ENCODE peak calls at places on chromosomes 3 and 15, in seven cellular contexts. E is mesenchymal stem cell, N is H9, S is H1, C is IMR-90, G is neuronal stem cell, H is trophoblast cell. L is an unnamed sample.

GRCh38 chr15:74400313-74400850 is 32.9 kb upstream of the CYP11A1 start:
- DNase-seq in E (no peak), N (no peak), S (no peak), C (no peak), G (no peak), H (no peak), L (no peak)

GRCh38 chr3:10365791-10366190 is 44.9 kb upstream of the SEC13 start:
- DNase-seq in E (peak; percentile 62), N (no peak), S (no peak), C (peak; percentile 82), G (no peak), H (no peak), L (no peak)

GRCh38 chr3:13161021-13161759 is 88.0 kb upstream of the IQSEC1 start:
- DNase-seq in E (no peak), N (peak; percentile 45), S (no peak), C (no peak), G (no peak), H (no peak), L (peak; percentile 63)

GRCh38 chr15:25862469-25863066 is 559 bp downstream of the ATP10A start:
- DNase-seq in E (no peak), N (peak; percentile 51), S (no peak), C (no peak), G (no peak), H (no peak), L (peak; percentile 41)

GRCh38 chr15:73575636-73576247 is 57.4 kb downstream of the NPTN start:
- DNase-seq in E (no peak), N (no peak), S (no peak), C (peak; percentile 58), G (no peak), H (no peak), L (no peak)

GRCh38 chr3:172341482-172342059 is 106.7 kb downstream of the GHSR start:
- DNase-seq in E (peak; percentile 74), N (no peak), S (no peak), C (peak; percentile 70), G (peak; percentile 29), H (peak; percentile 33), L (peak; percentile 69)

GRCh38 chr15:73522011-73522410 is 79.0 kb downstream of the REC114 start:
- DNase-seq in E (no peak), N (no peak), S (no peak), C (no peak), G (no peak), H (no peak), L (no peak)

GRCh38 chr15:93252780-93253179 is 163.8 kb upstream of the RGMA start:
- DNase-seq in E (no peak), N (no peak), S (no peak), C (no peak), G (no peak), H (no peak), L (no peak)

GRCh38 chr15:64754663-64755426 is 20.5 kb downstream of the RBPMS2 start:
- DNase-seq in E (no peak), N (no peak), S (no peak), C (no peak), G (no peak), H (no peak), L (no peak)

GRCh38 chr3:10833855-10834414 is 17.9 kb downstream of the SLC6A11 start:
- DNase-seq in E (no peak), N (no peak), S (no peak), C (no peak), G (no peak), H (no peak), L (no peak)

GRCh38 chr3:102106421-102107097 is 257.2 kb downstream of the NFKBIZ start:
- DNase-seq in E (no peak), N (no peak), S (no peak), C (peak; percentile 83), G (no peak), H (no peak), L (no peak)

GRCh38 chr3:182261084-182261483 is 532.2 kb upstream of the ATP11B start:
- DNase-seq in E (no peak), N (no peak), S (no peak), C (no peak), G (no peak), H (no peak), L (no peak)
- H3K18ac ChIP-seq in E (no peak overlapping the region), N (no peak overlapping the region), S (no peak overlapping the region), C (no peak overlapping the region), G (no peak overlapping the region), H (no peak overlapping the region), L (no peak overlapping the region)

GRCh38 chr3:43014990-43015389 is 35.9 kb downstream of the GASK1A start:
- DNase-seq in E (no peak), N (no peak), S (no peak), C (no peak), G (no peak), H (no peak), L (no peak)
- H4K8ac ChIP-seq in E (no peak overlapping the region), N (no peak overlapping the region), S (no peak overlapping the region), C (no peak overlapping the region), G (no peak overlapping the region), H (no peak overlapping the region), L (no peak overlapping the region)

GRCh38 chr3:45826908-45827307 is 15.0 kb downstream of the LZTFL1 start:
- DNase-seq in E (no peak), N (no peak), S (no peak), C (no peak), G (no peak), H (no peak), L (peak; percentile 3)

GRCh38 chr3:45830121-45830520 is 11.8 kb downstream of the LZTFL1 start:
- DNase-seq in E (no peak), N (no peak), S (no peak), C (no peak), G (no peak), H (no peak), L (no peak)

GRCh38 chr3:45821127-45821526 is 20.8 kb downstream of the LZTFL1 start:
- DNase-seq in E (no peak), N (no peak), S (no peak), C (no peak), G (no peak), H (no peak), L (no peak)

DNA sequence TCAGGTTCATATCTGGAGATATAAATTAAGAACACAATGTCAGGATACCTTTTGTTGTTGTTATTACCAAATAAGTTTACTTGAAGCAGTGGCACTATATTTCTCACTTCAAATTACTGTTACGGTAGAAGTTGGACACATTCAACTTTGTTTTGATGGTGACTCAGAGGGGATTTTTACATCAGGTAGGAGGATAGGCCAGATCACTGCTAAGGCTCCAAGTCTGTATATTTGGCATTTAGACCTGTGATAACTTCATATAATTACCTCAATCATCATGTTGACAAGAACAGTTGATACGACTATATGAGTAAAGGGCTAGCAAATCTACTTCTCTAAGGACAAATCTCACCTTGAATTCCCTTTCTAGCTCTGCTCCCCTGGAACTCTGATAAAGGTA is 15.6 kb downstream of the LZTFL1 start:
- DNase-seq in E (no peak), N (no peak), S (no peak), C (no peak), G (no peak), H (no peak), L (no peak)
- H3K4ac ChIP-seq in E (no peak overlapping the region), N (no peak overlapping the region), S (no peak overlapping the region), C (no peak overlapping the region), G (no peak overlapping the region), H (no peak overlapping the region), L (no peak overlapping the region)

GRCh38 chr3:153484842-153485241 is 322.8 kb downstream of the RAP2B start:
- DNase-seq in E (no peak), N (no peak), S (no peak), C (no peak), G (no peak), H (no peak), L (no peak)
- H3K18ac ChIP-seq in E (no peak overlapping the region), N (no peak overlapping the region), S (no peak overlapping the region), C (no peak overlapping the region), G (no peak overlapping the region), H (no peak overlapping the region), L (no peak overlapping the region)

DNA sequence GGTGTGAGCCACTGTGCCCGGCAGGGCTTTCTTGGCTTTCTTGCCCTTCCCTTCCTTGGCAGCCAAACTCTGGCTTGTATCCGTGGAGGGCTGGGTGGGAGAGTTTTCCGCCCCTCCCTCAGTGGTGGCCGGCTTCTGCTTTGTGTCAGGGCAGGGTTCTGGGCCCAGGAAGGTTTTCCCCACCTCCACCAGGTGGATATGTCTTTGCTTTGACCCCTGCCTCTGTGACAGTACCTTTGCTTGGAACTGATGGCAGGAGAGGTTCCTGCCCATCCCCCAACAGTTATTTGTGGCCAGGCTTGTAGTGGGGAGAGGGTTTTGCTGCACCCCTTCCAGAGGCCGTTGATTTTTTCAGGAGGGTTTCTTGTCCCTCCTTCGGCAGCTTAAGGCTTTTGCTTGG is 24.3 kb downstream of the CSPG5 start:
- DNase-seq in E (no peak), N (no peak), S (no peak), C (no peak), G (no peak), H (no peak), L (no peak)
- H4K8ac ChIP-seq in E (no peak overlapping the region), N (no peak overlapping the region), S (peak overlapping the region; percentile 79), C (no peak overlapping the region), G (no peak overlapping the region), H (no peak overlapping the region), L (no peak overlapping the region)

L was measured in mesendoderm.